ENCODE peak calls at places on chromosome 21, in ten cellular contexts. G is T follicular helper cell, F is cardiac fibroblast, S is left lobe of liver, U is T-helper 2 cell, B is NCI-H1436, K is progenitor cell of endocrine pancreas, N is amniotic stem cell, X is pulmonary artery endothelial cell, O is mucosa of gallbladder. P is an unnamed sample.
A peak's percentile ranks its signal among the peaks of the same experiment; 100 is the strongest.

GRCh38 chr21:44865561-44866280 is 7.8 kb downstream of the PTTG1IP start:
- DNase-seq in U (no peak), B (no peak), K (no peak), G (no peak), F (no peak), N (no peak), S (no peak), O (peak; percentile 75), X (no peak), P (peak; percentile 81)

GRCh38 chr21:29185172-29185571 is 54.7 kb downstream of the MAP3K7CL start:
- DNase-seq in B (no peak), K (no peak), G (no peak), S (no peak), F (no peak), N (no peak), X (no peak), O (no peak), U (no peak), P (peak; percentile 50)

GRCh38 chr21:45363921-45364463 is 41.0 kb upstream of the COL18A1 start:
- DNase-seq in F (peak; percentile 99), U (no peak), K (no peak), X (peak; percentile 99), N (peak; percentile 95), G (no peak), S (no peak), O (peak; percentile 90), B (no peak), P (peak; percentile 99)

GRCh38 chr21:42599486-42599885 is 53.9 kb upstream of the PDE9A start:
- DNase-seq in B (no peak), O (no peak), F (no peak), U (no peak), S (peak; percentile 8), X (no peak), K (no peak), G (no peak), N (no peak), P (no peak)

GRCh38 chr21:25966308-25966707 is 204.3 kb downstream of the APP start:
- DNase-seq in G (no peak), U (no peak), O (no peak), S (no peak), X (no peak), F (no peak), K (no peak), N (no peak), B (no peak), P (no peak)

GRCh38 chr21:43574741-43575465 is 84.4 kb downstream of the HSF2BP start:
- DNase-seq in B (no peak), S (no peak), N (no peak), F (no peak), U (no peak), O (peak; percentile 32), K (no peak), X (no peak), G (no peak), P (no peak)

GRCh38 chr21:44947111-44947929 is 7.5 kb downstream of the SLX9 start:
- DNase-seq in X (no peak), B (no peak), N (no peak), K (no peak), G (no peak), S (no peak), F (no peak), O (no peak), U (no peak), P (no peak)

GRCh38 chr21:42739061-42739931 is 85.9 kb downstream of the PDE9A start:
- DNase-seq in X (no peak), U (no peak), N (no peak), B (no peak), O (no peak), G (no peak), F (peak; percentile 17), K (no peak), S (no peak), P (peak; percentile 41)

GRCh38 chr21:46149205-46149901 is 6.0 kb downstream of the FTCD start:
- DNase-seq in G (no peak), X (no peak), U (peak; percentile 2), B (no peak), O (no peak), F (no peak), N (no peak), K (no peak), S (peak; percentile 42), P (no peak)

GRCh38 chr21:44890961-44891541 is 17.6 kb upstream of the PTTG1IP start:
- DNase-seq in K (no peak), O (no peak), X (no peak), N (no peak), G (no peak), F (no peak), S (no peak), B (no peak), U (no peak), P (no peak)